ENCODE peak calls at places on chromosome 7, in four cellular contexts. Z is stimulated activated CD8-positive, alpha-beta memory T cell treated with anti-CD3 and anti-CD28 coated beads, Interleukin-2, amount 100 ng/mL, for 1 hour; T is HEK293T; B is activated naive CD4-positive, alpha-beta T cell treated with anti-CD3 and anti-CD28 coated beads for 36 hours. J is an unnamed sample.

GRCh38 chr7:153886506-153887391 is 165.4 kb upstream of the DPP6 start:
- DNase-seq in T (no peak), B (no peak), Z (no peak), J (no peak)

GRCh38 chr7:28433604-28434254 is 21.4 kb downstream of the CREB5 start:
- DNase-seq in Z (no peak), T (peak; percentile 41), B (no peak), J (no peak)

GRCh38 chr7:50497068-50497642 is 47.0 kb upstream of the FIGNL1 start:
- DNase-seq in B (no peak), T (no peak), Z (no peak), J (no peak)

GRCh38 chr7:131026297-131027003 is 292.4 kb upstream of the KLF14 start:
- DNase-seq in Z (no peak), B (no peak), T (no peak), J (no peak)

GRCh38 chr7:76185187-76185915 is 16.3 kb upstream of the SRRM3 start:
- DNase-seq in T (no peak), Z (no peak), B (no peak), J (no peak)

GRCh38 chr7:96361116-96361857 is 39.4 kb upstream of the SLC25A13 start:
- DNase-seq in T (no peak), Z (no peak), B (no peak), J (no peak)

GRCh38 chr7:44128721-44129582 is 5.6 kb upstream of the POLD2 start:
- DNase-seq in T (no peak), B (no peak), Z (no peak), J (no peak)

GRCh38 chr7:20560325-20561180 is 54.9 kb upstream of the ABCB5 start:
- DNase-seq in Z (no peak), B (no peak), T (no peak), J (no peak)

GRCh38 chr7:98223351-98223897 is 12.2 kb downstream of the BHLHA15 start:
- DNase-seq in Z (no peak), B (no peak), T (no peak), J (no peak)

GRCh38 chr7:55247466-55247865 is 117.7 kb upstream of the LANCL2 start:
- DNase-seq in T (no peak), B (no peak), Z (no peak), J (no peak)

GRCh38 chr7:81299272-81299671 is 380.4 kb upstream of the SEMA3C start:
- DNase-seq in B (no peak), Z (no peak), T (peak; percentile 47), J (no peak)

J was measured in neural crest cell.